ENCODE peak calls at places on chromosomes 12 and 14, in six cellular contexts. S, W, D, A, E and N are unnamed samples.

GRCh38 chr12:47591795-47592194 is 114.0 kb downstream of the RPAP3 start:
- DNase-seq in E (no peak), A (no peak), W (no peak), S (no peak), D (no peak), N (no peak)

GRCh38 chr12:52847335-52848102 is 1.3 kb downstream of the KRT78 start:
- DNase-seq in W (no peak), E (no peak), D (no peak), A (no peak), S (no peak), N (no peak)

GRCh38 chr14:103207038-103207403 is 83.8 kb downstream of the TNFAIP2 start:
- DNase-seq in E (peak), D (no peak), S (no peak), A (no peak), W (peak), N (peak)

GRCh38 chr12:131903270-131904255 is 9.1 kb downstream of the ULK1 start:
- DNase-seq in S (no peak), E (peak), W (no peak), A (no peak), D (no peak), N (no peak)

GRCh38 chr14:57057803-57058202 is 210.9 kb downstream of the EXOC5 start:
- DNase-seq in S (no peak), E (no peak), D (no peak), W (no peak), A (no peak), N (no peak)

GRCh38 chr12:21169878-21170472 is 39.0 kb downstream of the SLCO1B1 start:
- DNase-seq in S (peak), E (no peak), A (peak), D (no peak), W (peak), N (peak)

GRCh38 chr12:20792971-20793370 is 17.5 kb upstream of the SLCO1B3 start:
- DNase-seq in E (no peak), S (no peak), D (no peak), W (no peak), A (no peak), N (peak)

GRCh38 chr14:53921027-53921426 is 35.6 kb downstream of the BMP4 start:
- DNase-seq in A (no peak), D (no peak), S (no peak), W (no peak), E (no peak), N (peak)

GRCh38 chr12:65640489-65640901 is 183.8 kb upstream of the HMGA2 start:
- DNase-seq in D (no peak), S (no peak), A (no peak), E (no peak), W (no peak), N (no peak)

GRCh38 chr14:102891556-102891955 is 30.9 kb upstream of the AMN start:
- DNase-seq in A (no peak), E (no peak), W (no peak), D (no peak), S (no peak), N (no peak)

GRCh38 chr12:100427078-100427477 is 46.6 kb upstream of the NR1H4 start:
- DNase-seq in W (no peak), D (no peak), A (peak), E (no peak), S (no peak), N (no peak)

GRCh38 chr12:24991209-24992049 is 42.5 kb upstream of the BCAT1 start:
- DNase-seq in D (no peak), S (no peak), A (peak), W (peak), E (no peak), N (peak)

GRCh38 chr14:30017370-30017993 is 89.8 kb upstream of the PRKD1 start:
- DNase-seq in E (no peak), W (no peak), S (no peak), D (no peak), A (no peak), N (no peak)

GRCh38 chr14:75496755-75497154 is 25.5 kb upstream of the BATF start:
- DNase-seq in A (no peak), S (no peak), D (no peak), E (no peak), W (no peak), N (no peak)

GRCh38 chr14:100586520-100587247 is 533 bp downstream of the BEGAIN start:
- DNase-seq in S (peak), A (peak), D (no peak), E (peak), W (no peak), N (peak)
- TF ChIP-seq POLR2AphosphoS5 in S (no peak), A (peak), D (no peak), E (no peak), W (no peak), N (peak)

GRCh38 chr12:121579981-121580868 is 598 bp downstream of the KDM2B start:
- DNase-seq in D (peak), A (no peak), E (peak), W (peak), S (peak), N (peak)
- TF ChIP-seq POLR2AphosphoS5 in D (no peak), A (no peak), E (peak), W (peak), S (no peak), N (peak)

GRCh38 chr14:68466491-68466977 is 326.3 kb downstream of the ZFP36L1 start:
- DNase-seq in A (peak), S (no peak), E (no peak), D (no peak), W (no peak), N (no peak)
- TF ChIP-seq POLR2AphosphoS5 in A (peak), S (no peak), E (peak), D (no peak), W (no peak), N (no peak)

GRCh38 chr12:126937431-126937830 is 1329.5 kb upstream of the TMEM132C start:
- DNase-seq in D (no peak), W (no peak), A (no peak), E (no peak), S (no peak), N (no peak)

GRCh38 chr12:126932156-126932555 is 1334.8 kb upstream of the TMEM132C start:
- DNase-seq in S (no peak), D (no peak), A (no peak), W (no peak), E (no peak), N (no peak)

GRCh38 chr12:126935435-126935834 is 1331.5 kb upstream of the TMEM132C start:
- DNase-seq in S (no peak), E (no peak), D (no peak), W (no peak), A (no peak), N (no peak)

DNA sequence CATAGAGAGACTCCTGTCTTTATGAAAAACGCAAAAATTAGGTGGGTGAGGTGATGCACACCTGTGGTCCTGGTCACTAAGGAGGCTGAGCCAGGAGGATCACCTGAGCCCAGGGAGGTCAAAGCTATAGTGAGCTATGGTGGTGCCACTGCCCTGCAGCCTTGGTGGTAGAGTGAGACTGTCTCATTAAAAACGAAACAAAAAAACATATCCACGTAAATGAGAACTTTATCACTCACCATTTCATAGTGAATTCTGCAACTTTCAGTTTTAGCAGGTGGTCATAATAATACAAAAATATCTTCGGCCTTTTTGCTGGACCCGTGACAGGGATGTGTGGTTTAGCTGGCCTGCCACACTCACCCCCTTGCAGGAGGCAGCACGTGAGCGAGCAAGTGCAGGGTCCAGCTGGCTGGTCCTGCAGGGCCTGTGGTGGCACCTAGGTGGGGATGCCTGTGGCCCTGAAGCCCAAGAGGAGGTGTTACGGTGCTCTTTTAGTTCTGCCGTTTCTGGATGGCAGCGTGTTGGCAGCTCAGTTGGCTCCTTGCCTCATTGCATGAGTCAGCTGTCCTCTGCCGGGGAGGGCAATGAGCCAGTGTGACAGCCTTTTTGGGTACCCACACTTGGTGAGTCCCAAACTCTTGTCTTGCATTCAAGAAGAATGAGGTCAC is 1330.7 kb upstream of the TMEM132C start:
- DNase-seq in S (no peak), E (peak), D (no peak), W (no peak), A (peak), N (no peak)
- TF ChIP-seq POLR2AphosphoS5 in S (no peak), E (peak), D (no peak), W (no peak), A (no peak), N (no peak)

GRCh38 chr12:63816031-63816430 is 28.5 kb upstream of the SRGAP1 start:
- DNase-seq in A (no peak), S (no peak), E (no peak), W (no peak), D (no peak), N (no peak)
- TF ChIP-seq POLR2AphosphoS5 in A (no peak), S (no peak), E (no peak), W (no peak), D (no peak), N (no peak)